ENCODE peak calls at places on chromosomes 3 and 15, in seven cellular contexts. J is WERI-Rb-1, L is choroid plexus epithelial cell, S is psoas muscle, E is coronary artery, K is cardiac muscle cell, H is left lung. F is an unnamed sample.

GRCh38 chr15:48331796-48332641 is 790 bp downstream of the DUT start:
- DNase-seq in J (peak), L (peak), S (peak), E (peak), K (peak), H (peak), F (peak)

GRCh38 chr3:124676236-124676635 is 54.0 kb upstream of the UMPS start:
- DNase-seq in J (no peak), L (no peak), S (no peak), E (no peak), K (no peak), H (no peak), F (no peak)

GRCh38 chr15:45064386-45064785 is 41.4 kb downstream of the SORD start:
- DNase-seq in J (no peak), L (peak), S (no peak), E (no peak), K (no peak), H (no peak), F (no peak)

GRCh38 chr3:195921334-195921771 is 13.0 kb upstream of the TNK2 start:
- DNase-seq in J (no peak), L (no peak), S (no peak), E (no peak), K (no peak), H (peak), F (no peak)

GRCh38 chr3:160739079-160739478 is 17.0 kb upstream of the PPM1L start:
- DNase-seq in J (no peak), L (no peak), S (peak), E (peak), K (no peak), H (no peak), F (no peak)

GRCh38 chr3:4778740-4779139 is 200.5 kb upstream of the BHLHE40 start:
- DNase-seq in J (no peak), L (no peak), S (no peak), E (no peak), K (no peak), H (no peak), F (no peak)

GRCh38 chr3:151768393-151768930 is 34.7 kb downstream of the AADACL2 start:
- DNase-seq in J (no peak), L (peak), S (no peak), E (no peak), K (no peak), H (no peak), F (no peak)

GRCh38 chr15:68389936-68390790 is 41.8 kb downstream of the ITGA11 start:
- DNase-seq in J (no peak), L (peak), S (no peak), E (peak), K (no peak), H (no peak), F (peak)

GRCh38 chr3:134351421-134351820 is 22.8 kb downstream of the AMOTL2 start:
- DNase-seq in J (no peak), L (no peak), S (peak), E (no peak), K (no peak), H (peak), F (no peak)

GRCh38 chr3:5086708-5087107 is 35.4 kb upstream of the ARL8B start:
- DNase-seq in J (no peak), L (no peak), S (no peak), E (no peak), K (no peak), H (no peak), F (no peak)

GRCh38 chr15:90225504-90226234 is 8.1 kb downstream of the CIB1 start:
- DNase-seq in J (no peak), L (no peak), S (no peak), E (no peak), K (no peak), H (no peak), F (no peak)

GRCh38 chr3:163684651-163685050 is 1393.6 kb downstream of the SI start:
- DNase-seq in J (no peak), L (no peak), S (no peak), E (no peak), K (no peak), H (no peak), F (no peak)

GRCh38 chr3:141454906-141455602 is 31.8 kb upstream of the RASA2 start:
- DNase-seq in J (peak), L (peak), S (no peak), E (no peak), K (peak), H (no peak), F (no peak)

GRCh38 chr15:58521293-58521991 is 89.7 kb downstream of the LIPC start:
- DNase-seq in J (peak), L (peak), S (no peak), E (no peak), K (no peak), H (peak), F (no peak)

GRCh38 chr3:46406440-46406785 is 453 bp downstream of the CCR5AS start:
- DNase-seq in J (no peak), L (no peak), S (no peak), E (no peak), K (no peak), H (peak), F (no peak)

GRCh38 chr3:72247126-72247525 is 462.2 kb upstream of the PROK2 start:
- DNase-seq in J (no peak), L (no peak), S (no peak), E (no peak), K (no peak), H (no peak), F (no peak)

GRCh38 chr3:27089063-27089462 is 280.1 kb downstream of the NEK10 start:
- DNase-seq in J (no peak), L (peak), S (no peak), E (no peak), K (no peak), H (no peak), F (no peak)

GRCh38 chr3:195806211-195806915 is 5.4 kb downstream of the MUC4 start:
- DNase-seq in J (no peak), L (no peak), S (no peak), E (no peak), K (no peak), H (no peak), F (no peak)

GRCh38 chr15:59999558-60000112 is 4.5 kb upstream of the FOXB1 start:
- DNase-seq in J (no peak), L (no peak), S (no peak), E (no peak), K (no peak), H (no peak), F (no peak)

GRCh38 chr15:85470549-85471271 is 90.3 kb downstream of the AKAP13 start:
- DNase-seq in J (no peak), L (no peak), S (no peak), E (no peak), K (no peak), H (no peak), F (no peak)

GRCh38 chr3:64694127-64694526 is 6.3 kb upstream of the ADAMTS9 start:
- DNase-seq in J (no peak), L (no peak), S (no peak), E (no peak), K (peak), H (no peak), F (no peak)

GRCh38 chr15:93121089-93121488 is 32.1 kb upstream of the RGMA start:
- DNase-seq in J (no peak), L (no peak), S (no peak), E (no peak), K (no peak), H (no peak), F (no peak)

GRCh38 chr3:106862067-106862466 is 515.2 kb upstream of the CCDC54 start:
- DNase-seq in J (no peak), L (peak), S (no peak), E (no peak), K (no peak), H (no peak), F (no peak)
- TF ChIP-seq CTCF in J (no peak), L (peak), S (no peak), E (peak), K (peak), H (no peak), F (no peak)

DNA sequence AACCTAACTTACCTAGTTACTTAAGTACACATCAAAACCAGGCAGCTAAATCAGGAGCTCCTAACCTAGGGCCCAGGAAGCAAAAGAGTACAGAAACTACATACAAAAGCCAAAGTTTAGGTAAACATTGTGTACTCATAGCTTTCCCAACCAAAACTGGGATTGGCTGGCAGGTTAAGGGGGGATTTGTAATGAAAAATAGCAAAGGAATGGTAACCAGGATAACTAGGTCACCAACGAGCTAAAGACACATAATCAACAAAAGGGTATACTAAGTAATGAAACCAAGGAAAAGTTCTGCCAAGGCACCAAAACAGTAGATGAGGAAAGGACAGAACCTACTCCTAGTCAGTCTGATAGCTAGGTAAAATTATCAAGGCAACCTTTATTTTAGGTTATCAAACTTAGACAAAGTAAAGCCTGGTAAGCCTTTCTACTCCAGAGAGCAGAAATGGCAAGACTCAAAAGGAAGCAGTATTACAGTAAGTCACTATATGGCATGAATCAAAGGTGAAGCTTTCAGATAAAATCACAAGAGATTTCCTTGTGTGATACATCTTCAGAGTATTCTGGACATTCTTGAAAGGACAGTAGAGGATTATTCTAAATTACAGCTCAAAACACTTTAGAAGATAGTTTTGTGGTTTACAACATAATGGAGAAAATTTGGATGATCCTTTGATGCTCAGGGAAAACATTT is 10.2 kb downstream of the TRA2B start:
- DNase-seq in J (no peak), L (no peak), S (no peak), E (no peak), K (no peak), H (no peak), F (no peak)
- H3K4me3 ChIP-seq in J (no peak), L (no peak), S (peak), E (peak), K (no peak), H (peak), F (no peak)

GRCh38 chr3:194607592-194608386 is 25.4 kb downstream of the TMEM44 start:
- DNase-seq in J (no peak), L (no peak), S (no peak), E (no peak), K (peak), H (peak), F (no peak)
- TF ChIP-seq CTCF in J (no peak), L (no peak), S (no peak), E (no peak), K (no peak), H (no peak), F (no peak)

DNA sequence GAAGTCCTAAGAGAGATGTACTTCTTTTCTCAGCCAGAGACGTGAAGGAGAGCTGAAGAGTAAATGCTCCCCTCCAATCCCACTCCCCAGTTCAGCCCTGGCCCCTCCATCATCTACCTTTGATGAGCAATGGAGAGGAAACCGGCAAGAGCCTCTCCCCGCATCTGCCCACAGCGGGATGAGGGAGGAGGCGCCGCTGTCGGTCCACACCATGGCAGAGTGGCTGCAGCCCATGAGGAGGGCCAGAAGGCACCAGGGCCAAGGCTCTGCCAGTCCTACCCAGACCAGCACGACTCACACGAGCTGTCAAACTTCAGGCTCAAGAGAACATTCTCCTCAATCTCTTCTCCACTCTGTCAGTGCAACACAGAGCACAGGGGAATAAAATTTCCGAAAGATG is 129.8 kb downstream of the OSBPL10 start:
- DNase-seq in J (no peak), L (no peak), S (no peak), E (no peak), K (no peak), H (no peak), F (no peak)
- H3K4me3 ChIP-seq in J (no peak), L (no peak), S (no peak), E (no peak), K (no peak), H (no peak), F (no peak)

DNA sequence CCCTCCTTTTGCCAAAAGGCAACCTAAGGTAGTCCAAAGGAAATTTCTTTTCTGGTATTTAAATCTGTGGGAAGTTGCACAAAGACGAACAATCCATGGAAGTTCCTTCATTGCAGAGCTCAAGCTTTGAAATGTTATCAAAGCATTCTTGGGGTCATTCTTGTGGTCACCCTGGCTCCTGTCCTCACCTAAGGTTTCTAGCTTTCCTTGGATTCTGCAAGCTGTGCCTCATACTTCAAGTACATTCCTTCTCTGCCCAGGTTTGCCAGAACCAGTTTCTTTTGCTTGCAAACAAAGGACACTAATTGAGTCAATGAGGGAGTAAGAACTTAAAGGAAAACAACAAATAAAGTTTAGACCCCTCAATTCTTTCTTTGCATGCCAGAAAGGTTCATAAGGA is 329.8 kb upstream of the PDZRN3 start:
- DNase-seq in J (no peak), L (peak), S (no peak), E (no peak), K (no peak), H (no peak), F (no peak)
- TF ChIP-seq CTCF in J (no peak), L (no peak), S (no peak), E (no peak), K (no peak), H (no peak), F (no peak)

GRCh38 chr15:25529774-25530173 is 91.0 kb upstream of the UBE3A start:
- DNase-seq in J (no peak), L (no peak), S (no peak), E (no peak), K (no peak), H (no peak), F (no peak)
- H3K4me3 ChIP-seq in J (no peak), L (no peak), S (no peak), E (no peak), K (no peak), H (no peak), F (no peak)

DNA sequence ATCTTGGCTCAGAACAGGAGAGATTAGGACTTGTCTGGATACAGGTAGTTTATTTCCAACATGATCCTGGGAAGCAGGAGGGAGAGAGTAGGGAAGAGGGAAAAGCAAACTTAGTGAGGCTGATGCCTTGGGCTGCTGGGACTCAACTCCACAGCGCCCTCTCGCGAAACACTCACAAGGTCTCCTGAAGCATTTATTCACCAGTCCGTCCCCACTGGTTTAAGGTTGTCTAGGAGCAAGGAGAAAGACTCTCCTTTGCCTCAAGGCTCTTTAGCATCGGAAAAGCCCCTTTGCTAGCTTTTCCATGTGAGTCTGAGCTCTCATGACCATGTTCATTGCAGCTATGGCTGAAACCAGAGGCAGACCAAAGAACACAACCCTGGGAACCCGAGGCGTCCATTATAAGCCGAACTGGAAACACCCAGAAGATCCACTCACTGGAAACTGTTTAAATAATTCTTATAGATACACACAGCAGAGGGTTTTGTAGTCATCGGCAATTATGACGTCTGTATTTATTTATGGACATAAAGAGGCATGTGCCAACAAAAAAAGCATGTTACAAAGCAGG is 244.5 kb downstream of the CD47 start:
- DNase-seq in J (peak), L (peak), S (peak), E (no peak), K (peak), H (peak), F (no peak)
- TF ChIP-seq CTCF in J (peak), L (peak), S (peak), E (peak), K (peak), H (peak), F (peak)

DNA sequence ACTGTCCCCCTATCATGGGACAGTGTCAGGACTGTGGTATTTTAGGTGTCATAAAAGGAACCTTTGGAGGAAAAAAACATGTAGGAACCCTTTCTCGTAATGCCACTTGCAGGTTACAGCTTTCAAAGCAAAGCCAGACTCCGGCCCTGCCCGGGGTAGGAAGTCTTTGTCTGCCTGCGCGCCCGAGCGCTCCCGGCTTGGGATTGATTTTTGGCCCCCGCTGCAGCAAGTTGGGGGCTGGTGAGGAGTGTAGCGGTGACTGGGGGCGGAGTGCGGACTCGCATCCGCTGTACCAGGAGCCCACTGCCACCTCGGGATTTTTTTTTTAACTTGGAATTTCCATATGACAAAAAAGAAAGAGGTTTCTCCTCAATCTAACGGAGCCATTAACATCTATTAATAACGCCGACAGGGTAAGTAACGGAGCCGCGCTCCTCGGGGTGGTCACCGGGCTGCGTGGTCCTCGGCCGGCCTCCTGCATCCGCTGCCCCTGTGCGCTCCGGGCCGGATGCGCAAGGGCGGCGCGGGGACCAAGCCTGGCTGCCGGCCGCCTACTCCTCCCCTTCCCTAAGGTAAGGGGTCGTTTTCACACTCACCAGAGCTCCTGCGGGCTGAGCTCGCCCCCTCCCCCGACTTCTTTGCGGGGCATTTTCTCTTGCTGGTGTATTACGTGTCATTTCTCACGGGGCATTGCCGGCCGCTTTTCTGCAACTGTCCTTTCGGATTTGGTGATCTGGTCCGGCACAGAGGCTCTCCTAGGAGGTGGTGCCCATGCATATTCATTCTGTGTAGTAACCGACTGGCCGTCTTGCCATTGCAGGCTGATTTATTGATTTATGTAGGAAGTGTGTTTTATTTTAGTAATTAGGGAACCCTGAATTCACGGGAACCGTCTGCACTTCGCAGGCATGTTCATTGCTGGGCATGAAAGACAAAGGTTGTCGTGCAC is 219.8 kb upstream of the TOPAZ1 start:
- DNase-seq in J (no peak), L (no peak), S (no peak), E (no peak), K (peak), H (no peak), F (no peak)
- H3K4me3 ChIP-seq in J (no peak), L (peak), S (peak), E (peak), K (peak), H (no peak), F (peak)

GRCh38 chr15:77657629-77658238 is 25.0 kb upstream of the LINGO1 start:
- DNase-seq in J (peak), L (no peak), S (no peak), E (no peak), K (no peak), H (no peak), F (no peak)

GRCh38 chr15:77659350-77660321 is 26.9 kb upstream of the LINGO1 start:
- DNase-seq in J (peak), L (peak), S (no peak), E (no peak), K (peak), H (peak), F (no peak)

GRCh38 chr15:77653832-77654480 is 21.2 kb upstream of the LINGO1 start:
- DNase-seq in J (no peak), L (no peak), S (no peak), E (no peak), K (no peak), H (no peak), F (no peak)

GRCh38 chr15:77656294-77656693 is 23.6 kb upstream of the LINGO1 start:
- DNase-seq in J (no peak), L (no peak), S (no peak), E (no peak), K (no peak), H (no peak), F (no peak)

DNA sequence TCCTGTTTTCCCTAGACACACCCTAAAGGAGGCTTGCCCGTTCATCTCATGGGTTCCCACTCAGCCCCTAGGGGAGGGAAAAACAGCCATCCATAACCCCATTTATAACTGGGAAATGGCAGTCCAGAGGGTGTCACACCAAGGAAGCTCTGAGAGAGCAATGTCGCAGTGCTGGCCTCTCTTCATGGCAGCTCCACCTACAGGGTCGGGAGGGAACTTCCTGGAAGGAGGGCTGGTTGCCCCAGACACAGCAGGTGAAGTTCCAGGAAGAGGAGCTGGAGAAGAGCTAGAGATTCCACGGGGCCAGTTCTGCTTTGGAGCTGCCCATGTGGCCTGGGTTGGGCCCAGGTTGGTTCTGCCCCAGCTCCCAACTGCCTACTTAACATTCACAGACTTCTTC is 22.3 kb upstream of the LINGO1 start:
- DNase-seq in J (peak), L (no peak), S (no peak), E (no peak), K (peak), H (no peak), F (no peak)
- TF ChIP-seq CTCF in J (peak), L (peak), S (no peak), E (no peak), K (peak), H (no peak), F (peak)

GRCh38 chr3:9793161-9793781 is 389 bp downstream of the ARPC4 start:
- DNase-seq in J (no peak), L (peak), S (peak), E (no peak), K (peak), H (peak), F (no peak)

GRCh38 chr3:9791790-9792404 is 376 bp downstream of the TADA3 start:
- DNase-seq in J (no peak), L (no peak), S (no peak), E (no peak), K (no peak), H (no peak), F (no peak)

GRCh38 chr3:9792405-9793160 is at the start of the genes ARPC4 and TADA3:
- DNase-seq in J (peak), L (peak), S (peak), E (peak), K (peak), H (peak), F (peak)

GRCh38 chr3:9795212-9795611 is 2.3 kb downstream of the ARPC4 start:
- DNase-seq in J (no peak), L (no peak), S (no peak), E (no peak), K (no peak), H (no peak), F (no peak)

GRCh38 chr3:9794400-9794799 is 1.5 kb downstream of the ARPC4 start:
- DNase-seq in J (no peak), L (no peak), S (no peak), E (no peak), K (no peak), H (no peak), F (no peak)
- H3K4me3 ChIP-seq in J (no peak), L (no peak), S (peak), E (peak), K (no peak), H (peak), F (peak)